ENCODE peak calls at places on chromosomes 2 and 18, in six cellular contexts. T is RWPE1, S is EL, G is cardiac muscle cell, Y is left ventricle myocardium inferior, E is astrocyte of the spinal cord. Q is an unnamed sample.

GRCh38 chr2:8148260-8148880 is 533.5 kb upstream of the ID2 start:
- DNase-seq in T (no peak), G (no peak), E (peak), Y (no peak), S (peak), Q (peak)

GRCh38 chr2:36802952-36803351 is 106.4 kb downstream of the VIT start:
- DNase-seq in E (no peak), S (no peak), Y (no peak), T (no peak), G (no peak), Q (no peak)

GRCh38 chr2:68790600-68790999 is 56.0 kb downstream of the ARHGAP25 start:
- DNase-seq in S (no peak), G (no peak), Y (no peak), E (no peak), T (no peak), Q (no peak)

GRCh38 chr2:172438741-172439508 is 11.5 kb downstream of the ITGA6 start:
- DNase-seq in Y (no peak), T (peak), S (peak), G (no peak), E (peak), Q (peak)

GRCh38 chr2:96107883-96108551 is 8.4 kb downstream of the ADRA2B start:
- DNase-seq in G (no peak), Y (no peak), E (no peak), S (no peak), T (no peak), Q (no peak)

GRCh38 chr2:157355618-157356017 is 30.0 kb upstream of the ERMN start:
- DNase-seq in Y (no peak), S (peak), G (no peak), T (peak), E (no peak), Q (peak)

GRCh38 chr2:235854276-235854675 is 313.9 kb downstream of the GBX2 start:
- DNase-seq in Y (no peak), T (no peak), G (no peak), E (no peak), S (no peak), Q (no peak)

GRCh38 chr2:48723125-48723524 is 32.4 kb downstream of the LHCGR start:
- DNase-seq in T (no peak), Y (no peak), S (peak), G (no peak), E (peak), Q (peak)

GRCh38 chr2:238202326-238203103 is 980 bp downstream of the ILKAP start:
- DNase-seq in T (peak), S (peak), E (peak), Y (no peak), G (peak), Q (peak)

GRCh38 chr2:216648105-216648504 is 14.9 kb downstream of the IGFBP2 start:
- DNase-seq in E (no peak), Y (no peak), S (peak), T (no peak), G (no peak), Q (peak)

GRCh38 chr18:14900435-14900834 is 152.5 kb downstream of the ANKRD30B start:
- DNase-seq in Y (no peak), S (no peak), E (no peak), G (no peak), T (no peak), Q (no peak)

GRCh38 chr2:29940706-29941105 is 19.3 kb upstream of the ALK start:
- DNase-seq in G (no peak), S (no peak), Y (peak), E (no peak), T (no peak), Q (no peak)

GRCh38 chr18:58321986-58322385 is 278.0 kb downstream of the NEDD4L start:
- DNase-seq in Y (peak), S (peak), E (peak), G (peak), T (peak), Q (peak)

GRCh38 chr2:223528036-223528435 is 74.1 kb downstream of the SCG2 start:
- DNase-seq in T (no peak), Y (no peak), G (no peak), E (peak), S (peak), Q (peak)

Q was measured in ELR.